ENCODE peak calls at places on chromosomes 5 and 9, in seven cellular contexts. One of them, this sample, is unnamed.

GRCh38 chr5:111830333-111830732 is 73.3 kb upstream of the NREP start:
- DNase-seq in A549: peak
- DNase-seq in 8988T: no peak
- DNase-seq in GM12878: no peak
- DNase-seq in NCI-H1930: no peak
- DNase-seq in activated CD8-positive, alpha-beta memory T cell treated with anti-CD3 and anti-CD28 coated beads for 48 hours: no peak
- DNase-seq in PC-9: peak
- DNase-seq in this sample: no peak

GRCh38 chr5:36392186-36392585 is 90.5 kb upstream of the RANBP3L start:
- DNase-seq in NCI-H1930: no peak
- DNase-seq in A549: no peak
- DNase-seq in activated CD8-positive, alpha-beta memory T cell treated with anti-CD3 and anti-CD28 coated beads for 48 hours: no peak
- DNase-seq in 8988T: no peak
- DNase-seq in GM12878: no peak
- DNase-seq in PC-9: no peak
- DNase-seq in this sample: no peak

GRCh38 chr5:59559847-59560246 is 333.7 kb downstream of the PDE4D start:
- DNase-seq in NCI-H1930: no peak
- DNase-seq in A549: no peak
- DNase-seq in GM12878: no peak
- DNase-seq in activated CD8-positive, alpha-beta memory T cell treated with anti-CD3 and anti-CD28 coated beads for 48 hours: no peak
- DNase-seq in PC-9: no peak
- DNase-seq in 8988T: no peak
- DNase-seq in this sample: no peak

GRCh38 chr5:142515036-142515435 is 170.9 kb downstream of the FGF1 start:
- DNase-seq in NCI-H1930: no peak
- DNase-seq in activated CD8-positive, alpha-beta memory T cell treated with anti-CD3 and anti-CD28 coated beads for 48 hours: no peak
- DNase-seq in A549: no peak
- DNase-seq in 8988T: no peak
- DNase-seq in PC-9: no peak
- DNase-seq in GM12878: no peak
- DNase-seq in this sample: no peak

GRCh38 chr5:160181965-160182622 is 47.2 kb upstream of the FABP6 start:
- DNase-seq in NCI-H1930: no peak
- DNase-seq in PC-9: no peak
- DNase-seq in activated CD8-positive, alpha-beta memory T cell treated with anti-CD3 and anti-CD28 coated beads for 48 hours: no peak
- DNase-seq in A549: no peak
- DNase-seq in GM12878: no peak
- DNase-seq in 8988T: no peak
- DNase-seq in this sample: no peak

GRCh38 chr9:80233102-80233843 is 661.5 kb downstream of the TLE4 start:
- DNase-seq in GM12878: no peak
- DNase-seq in PC-9: no peak
- DNase-seq in activated CD8-positive, alpha-beta memory T cell treated with anti-CD3 and anti-CD28 coated beads for 48 hours: no peak
- DNase-seq in 8988T: no peak
- DNase-seq in NCI-H1930: no peak
- DNase-seq in A549: no peak
- DNase-seq in this sample: no peak

GRCh38 chr5:32505718-32506117 is 61.2 kb upstream of the ZFR start:
- DNase-seq in NCI-H1930: no peak
- DNase-seq in A549: no peak
- DNase-seq in 8988T: no peak
- DNase-seq in activated CD8-positive, alpha-beta memory T cell treated with anti-CD3 and anti-CD28 coated beads for 48 hours: no peak
- DNase-seq in PC-9: no peak
- DNase-seq in GM12878: no peak
- DNase-seq in this sample: no peak

GRCh38 chr5:83059341-83059740 is 17.9 kb downstream of the TMEM167A start:
- DNase-seq in NCI-H1930: no peak
- DNase-seq in A549: no peak
- DNase-seq in 8988T: no peak
- DNase-seq in GM12878: no peak
- DNase-seq in activated CD8-positive, alpha-beta memory T cell treated with anti-CD3 and anti-CD28 coated beads for 48 hours: no peak
- DNase-seq in PC-9: no peak
- DNase-seq in this sample: no peak

GRCh38 chr5:128669803-128670202 is 131.8 kb upstream of the FBN2 start:
- DNase-seq in A549: peak
- DNase-seq in NCI-H1930: no peak
- DNase-seq in GM12878: no peak
- DNase-seq in 8988T: no peak
- DNase-seq in PC-9: peak
- DNase-seq in activated CD8-positive, alpha-beta memory T cell treated with anti-CD3 and anti-CD28 coated beads for 48 hours: no peak
- DNase-seq in this sample: no peak

GRCh38 chr5:132334812-132335211 is 34.7 kb upstream of the SLC22A5 start:
- DNase-seq in GM12878: no peak
- DNase-seq in activated CD8-positive, alpha-beta memory T cell treated with anti-CD3 and anti-CD28 coated beads for 48 hours: no peak
- DNase-seq in PC-9: peak
- DNase-seq in NCI-H1930: no peak
- DNase-seq in 8988T: no peak
- DNase-seq in A549: peak
- DNase-seq in this sample: no peak

GRCh38 chr5:61575103-61575502 is 243.0 kb downstream of the ZSWIM6 start:
- DNase-seq in A549: peak
- DNase-seq in GM12878: no peak
- DNase-seq in 8988T: no peak
- DNase-seq in NCI-H1930: no peak
- DNase-seq in activated CD8-positive, alpha-beta memory T cell treated with anti-CD3 and anti-CD28 coated beads for 48 hours: no peak
- DNase-seq in PC-9: no peak
- DNase-seq in this sample: no peak

GRCh38 chr9:12720551-12720950 is 27.4 kb downstream of the TYRP1 start:
- DNase-seq in GM12878: no peak
- DNase-seq in A549: no peak
- DNase-seq in NCI-H1930: no peak
- DNase-seq in activated CD8-positive, alpha-beta memory T cell treated with anti-CD3 and anti-CD28 coated beads for 48 hours: no peak
- DNase-seq in 8988T: no peak
- DNase-seq in PC-9: no peak
- DNase-seq in this sample: no peak

GRCh38 chr5:64147849-64148441 is 17.7 kb upstream of the RNF180 start:
- DNase-seq in PC-9: no peak
- DNase-seq in 8988T: peak
- DNase-seq in activated CD8-positive, alpha-beta memory T cell treated with anti-CD3 and anti-CD28 coated beads for 48 hours: no peak
- DNase-seq in GM12878: no peak
- DNase-seq in A549: peak
- DNase-seq in NCI-H1930: no peak
- DNase-seq in this sample: peak